ENCODE peak calls at places on chromosomes 3 and 15, in seven cellular contexts. L is transverse colon, R is upper lobe of left lung, D is HepG2, B is GM12878, P is suprapubic skin, M is ovary. T is an unnamed sample. For H3K36me3, the result is how much of the 10 kb centered on the place peaks cover.

GRCh38 chr15:39213385-39213840 is 367.5 kb upstream of the THBS1 start:
- DNase-seq in L (no peak), R (peak), D (peak), B (no peak), P (no peak), M (peak), T (no peak)

GRCh38 chr3:44323341-44323955 is 15.1 kb upstream of the TCAIM start:
- DNase-seq in L (peak), R (peak), D (peak), B (no peak), P (peak), M (peak), T (peak)

GRCh38 chr3:159928692-159929091 is 59.9 kb upstream of the IL12A start:
- DNase-seq in L (no peak), R (no peak), D (no peak), B (no peak), P (no peak), M (no peak), T (no peak)

GRCh38 chr15:96064351-96064756 is 266.1 kb upstream of the NR2F2 start:
- DNase-seq in L (no peak), R (peak), D (peak), B (no peak), P (no peak), M (peak), T (no peak)

GRCh38 chr3:79419222-79419621 is 348.6 kb downstream of the ROBO1 start:
- DNase-seq in L (no peak), R (no peak), D (no peak), B (no peak), P (no peak), M (no peak), T (no peak)

GRCh38 chr15:79675982-79676381 is 220.8 kb downstream of the MTHFS start:
- DNase-seq in L (no peak), R (no peak), D (no peak), B (no peak), P (no peak), M (no peak), T (no peak)

GRCh38 chr3:61743686-61744242 is 182.4 kb downstream of the PTPRG start:
- DNase-seq in L (no peak), R (no peak), D (no peak), B (no peak), P (no peak), M (no peak), T (no peak)

GRCh38 chr15:98999233-98999632 is 8.4 kb downstream of the PGPEP1L start:
- DNase-seq in L (no peak), R (no peak), D (no peak), B (no peak), P (no peak), M (no peak), T (no peak)

GRCh38 chr3:160661660-160662059 is 15.3 kb upstream of the ARL14 start:
- DNase-seq in L (no peak), R (no peak), D (no peak), B (no peak), P (no peak), M (no peak), T (no peak)

GRCh38 chr3:194577985-194578905 is 55.0 kb downstream of the TMEM44 start:
- DNase-seq in L (peak), R (peak), D (peak), B (no peak), P (no peak), M (no peak), T (no peak)

GRCh38 chr3:143671641-143672040 is 176.6 kb downstream of the SLC9A9 start:
- DNase-seq in L (no peak), R (no peak), D (no peak), B (no peak), P (no peak), M (no peak), T (no peak)

GRCh38 chr3:183151086-183151485 is 11.4 kb downstream of the LAMP3 start:
- DNase-seq in L (no peak), R (no peak), D (no peak), B (no peak), P (no peak), M (no peak), T (no peak)

GRCh38 chr15:32683906-32684584 is 33.8 kb upstream of the GREM1 start:
- DNase-seq in L (no peak), R (no peak), D (no peak), B (no peak), P (no peak), M (no peak), T (no peak)

GRCh38 chr3:188272481-188273372 is 118.8 kb downstream of the LPP start:
- DNase-seq in L (no peak), R (no peak), D (peak), B (no peak), P (no peak), M (no peak), T (no peak)

DNA sequence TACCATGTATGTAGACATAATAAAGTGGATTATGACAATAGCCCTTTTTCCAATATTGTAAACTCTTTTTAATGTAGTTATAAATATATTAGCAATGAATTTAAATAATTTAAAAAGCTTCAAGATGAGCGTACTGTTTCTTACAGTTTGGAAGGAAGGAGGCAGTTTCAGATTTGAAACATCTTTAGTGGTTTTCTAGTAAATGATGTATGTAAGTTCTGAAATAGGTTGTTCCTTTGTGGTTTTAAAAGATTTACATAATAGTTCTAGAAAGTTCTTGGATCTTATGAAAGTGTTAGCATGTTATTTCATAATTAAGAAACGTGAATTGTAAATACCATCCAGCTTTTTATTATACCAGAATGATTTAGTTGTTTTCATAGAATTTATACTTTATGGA is 16.0 kb downstream of the DNAJC19 start:
- DNase-seq in L (no peak), R (no peak), D (no peak), B (no peak), P (no peak), M (no peak), T (no peak)
- H3K36me3 ChIP-seq in L (under half), R (under half), D (under half), B (under half), P (half or more), M (under half), T (half or more)

DNA sequence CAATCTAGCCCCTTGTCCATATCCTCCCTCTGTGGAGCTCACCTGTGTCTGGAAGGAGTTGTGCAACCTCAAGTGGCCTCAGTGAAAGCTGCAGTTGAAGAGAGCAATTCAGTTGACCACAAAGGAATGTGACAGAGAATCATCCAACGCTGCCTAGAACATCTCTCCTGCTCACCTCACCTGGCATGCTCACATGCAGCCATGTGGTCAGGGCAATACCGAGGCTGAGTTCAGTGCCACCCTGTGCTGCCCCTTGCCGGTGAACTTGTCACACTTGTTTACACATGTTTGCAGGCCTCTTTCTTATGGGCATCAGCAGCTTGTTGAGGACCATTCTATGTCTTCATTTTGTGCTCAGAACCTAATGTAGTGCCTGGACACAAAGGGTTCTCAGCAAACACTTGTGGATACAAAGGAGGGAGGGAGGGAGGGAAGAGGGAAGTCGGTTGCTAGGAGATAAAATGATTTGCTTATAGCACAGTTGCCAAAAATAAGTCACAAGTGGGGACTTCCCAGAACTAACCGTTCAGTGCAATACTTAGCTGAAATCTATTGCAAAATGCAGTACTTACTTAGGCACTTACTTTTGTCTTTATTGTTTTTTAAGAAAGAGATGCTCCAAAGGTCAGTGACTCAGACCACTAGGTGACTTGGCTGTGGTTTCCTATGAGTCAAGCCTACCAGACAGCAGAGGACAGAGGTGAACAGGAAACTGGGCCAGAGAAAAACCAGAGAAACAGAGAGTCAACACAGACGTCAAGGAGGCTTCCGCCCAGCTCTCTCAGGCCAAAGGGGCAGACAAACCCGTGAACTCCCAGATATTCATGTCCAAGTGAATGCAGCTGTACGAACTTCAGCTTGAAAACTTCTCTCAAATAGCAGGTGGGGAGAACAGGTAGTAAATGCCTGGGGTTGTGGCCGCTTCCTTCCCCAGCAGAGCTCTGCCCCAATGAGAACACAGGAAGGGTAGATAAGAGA is 227.8 kb upstream of the CTNNB1 start:
- DNase-seq in L (peak), R (peak), D (peak), B (peak), P (peak), M (peak), T (peak)
- TF ChIP-seq EP300 in L (peak), R (peak), D (no peak), B (peak), P (peak), M (peak), T (peak)

DNA sequence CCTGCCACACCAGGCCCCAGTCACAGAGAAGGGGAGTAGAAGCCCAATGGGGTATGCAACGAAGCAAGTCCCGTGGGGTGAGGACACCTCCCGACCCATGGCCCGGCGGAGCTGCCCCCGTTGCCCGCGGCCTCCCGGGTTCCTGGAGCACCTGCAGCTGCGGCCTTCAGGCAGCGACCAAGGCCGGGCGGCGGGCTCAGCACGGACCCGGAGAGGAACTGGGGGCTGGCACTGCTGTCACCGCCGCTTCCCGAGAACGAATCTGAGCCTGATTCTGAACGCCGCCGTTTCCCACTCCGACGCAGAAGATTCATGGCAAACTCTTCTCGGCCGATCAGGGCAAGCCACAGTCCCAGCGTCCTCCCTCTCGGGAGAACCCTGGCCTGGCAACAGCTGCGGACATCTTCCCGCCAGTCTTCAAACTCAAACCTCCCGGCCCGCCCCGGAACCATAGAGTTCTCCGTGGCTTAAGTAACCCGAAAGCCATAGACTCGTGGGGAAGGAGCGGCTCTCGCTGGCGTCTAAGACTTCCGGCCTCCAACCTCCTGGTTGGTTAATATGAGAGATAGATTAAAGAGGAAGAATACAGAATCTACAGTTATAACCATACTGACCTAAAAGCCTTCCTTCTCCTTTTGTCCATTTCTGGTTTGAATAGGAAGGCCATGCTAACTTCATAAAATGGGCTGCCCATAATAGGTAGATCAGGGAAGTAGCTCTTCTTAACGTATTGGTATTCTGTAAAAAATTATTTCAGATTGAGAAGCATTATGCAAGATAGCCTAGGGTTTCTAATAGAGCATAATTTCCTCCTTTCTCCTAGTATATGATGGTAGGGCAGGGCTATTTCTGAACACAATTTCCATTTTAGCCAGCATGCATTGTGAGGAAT is at the start of gene POLQ:
- DNase-seq in L (peak), R (peak), D (peak), B (peak), P (peak), M (peak), T (peak)
- TF ChIP-seq POLR2A in L (peak), R (peak), D (peak), B (peak), P (no peak), M (no peak), T (no peak)

GRCh38 chr3:150374975-150375374 is 33.1 kb upstream of the TSC22D2 start:
- DNase-seq in L (no peak), R (no peak), D (no peak), B (no peak), P (no peak), M (no peak), T (no peak)

GRCh38 chr3:150377601-150378466 is 30.3 kb upstream of the TSC22D2 start:
- DNase-seq in L (no peak), R (no peak), D (no peak), B (no peak), P (no peak), M (no peak), T (no peak)

GRCh38 chr3:150373234-150373633 is 34.9 kb upstream of the TSC22D2 start:
- DNase-seq in L (no peak), R (no peak), D (no peak), B (no peak), P (no peak), M (no peak), T (no peak)

GRCh38 chr3:150378467-150378751 is 29.7 kb upstream of the TSC22D2 start:
- DNase-seq in L (no peak), R (no peak), D (no peak), B (no peak), P (no peak), M (no peak), T (no peak)

DNA sequence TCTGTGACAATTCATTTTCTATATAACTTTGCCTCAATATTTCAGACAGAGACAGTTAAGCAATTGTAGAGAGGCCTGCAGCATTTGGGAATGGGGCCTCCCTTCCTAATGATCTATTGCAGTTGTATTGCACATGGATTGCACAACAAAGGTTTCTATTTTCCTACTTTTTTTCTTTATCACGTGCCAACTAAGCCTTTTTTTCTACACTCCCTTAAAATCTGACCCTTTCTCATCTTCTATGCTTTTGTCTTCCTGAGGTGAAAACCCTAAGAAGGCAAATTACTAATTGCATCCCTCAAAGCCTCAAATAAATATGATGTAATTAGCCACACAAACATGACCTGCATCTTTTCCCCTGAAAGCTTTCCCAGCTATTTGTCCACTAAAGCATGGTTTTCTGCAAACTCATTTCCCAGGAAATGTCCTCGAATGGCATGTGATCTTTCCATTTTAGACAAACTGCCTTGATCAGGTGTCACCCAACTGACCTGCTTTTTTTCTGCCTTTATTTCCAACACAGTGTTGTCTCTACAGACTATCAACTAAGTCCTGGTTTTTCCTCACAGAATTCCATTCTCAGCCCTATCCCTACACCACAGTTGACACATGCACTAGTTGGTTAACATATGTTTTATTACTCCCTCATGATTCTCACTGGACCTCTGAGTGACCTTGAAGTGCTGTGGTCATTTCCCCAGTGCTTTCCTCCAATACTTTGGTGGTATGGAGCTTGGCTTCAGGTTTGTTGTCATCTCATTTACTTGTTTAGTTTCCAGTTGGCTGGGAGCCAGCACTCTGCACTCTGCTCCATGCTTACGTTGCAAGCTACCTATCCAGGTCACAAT is 31.9 kb upstream of the TSC22D2 start:
- DNase-seq in L (no peak), R (no peak), D (peak), B (no peak), P (no peak), M (no peak), T (no peak)
- H3K36me3 ChIP-seq in L (under half), R (under half), D (under half), B (under half), P (under half), M (under half), T (under half)

DNA sequence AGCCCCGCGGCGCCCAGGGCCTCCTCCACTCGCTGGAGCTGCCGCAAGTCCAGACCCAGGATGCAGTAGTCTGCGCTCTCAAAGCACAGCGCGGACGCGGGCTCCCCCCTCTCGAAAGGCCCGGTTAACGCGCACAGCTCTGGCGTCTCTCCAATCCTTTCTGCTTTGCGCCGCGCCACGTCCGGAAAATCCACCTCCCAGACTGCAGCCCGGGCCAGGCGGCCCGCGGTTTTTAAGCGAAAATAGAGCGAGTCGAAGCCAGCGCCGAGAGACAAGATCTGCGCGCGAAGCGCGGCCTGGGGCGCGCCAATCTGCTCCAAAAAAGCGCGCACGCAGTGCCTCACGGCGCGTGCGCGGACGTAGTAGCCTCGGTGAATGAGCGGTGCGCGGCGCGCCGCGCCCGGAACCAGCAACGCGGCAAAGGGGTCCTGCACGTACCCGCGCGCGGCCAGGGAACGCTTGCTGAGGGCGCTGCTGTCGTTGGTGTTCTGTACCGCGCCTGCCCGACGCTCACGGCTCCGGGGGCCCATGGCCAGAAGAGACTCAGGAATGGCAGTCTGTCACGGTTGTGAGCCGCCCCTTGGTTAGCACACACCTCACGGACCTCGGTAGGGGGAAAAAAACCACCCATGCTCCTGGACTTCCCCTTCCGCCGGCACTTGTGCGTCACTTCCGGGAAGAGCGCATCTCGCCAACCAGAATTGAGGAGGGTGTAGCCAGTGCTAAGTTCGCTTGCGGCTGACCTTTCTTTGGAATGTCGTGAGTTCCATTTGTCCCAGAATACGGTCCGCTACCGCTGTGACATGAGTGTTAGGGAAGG is at the start of gene LCMT2:
- DNase-seq in L (peak), R (peak), D (peak), B (peak), P (peak), M (peak), T (peak)
- TF ChIP-seq EP300 in L (no peak), R (no peak), D (no peak), B (no peak), P (no peak), M (peak), T (peak)

T was measured in tibial nerve.